ENCODE peak calls at places on chromosome 3, in six cellular contexts. K is NCI-H1436; F is CD4-positive, CD25-positive, alpha-beta regulatory T cell; P is neural crest cell; R is IMR-90; T is central memory CD4-positive, alpha-beta T cell. M is an unnamed sample.

GRCh38 chr3:16227566-16227965 is 37.2 kb downstream of the DPH3 start:
- DNase-seq in T (no peak), R (no peak), K (no peak), F (no peak), P (no peak), M (no peak)

GRCh38 chr3:51243919-51244318 is 141.2 kb upstream of the MANF start:
- DNase-seq in P (no peak), T (no peak), K (no peak), R (no peak), F (no peak), M (no peak)

GRCh38 chr3:158104346-158105020 is 1.7 kb downstream of the SHOX2 start:
- DNase-seq in R (no peak), T (no peak), F (no peak), P (no peak), K (no peak), M (no peak)

GRCh38 chr3:42185044-42185443 is 80.9 kb downstream of the CCK start:
- DNase-seq in T (no peak), R (peak; percentile 79), K (no peak), P (no peak), F (no peak), M (no peak)

GRCh38 chr3:15844889-15845288 is 47.1 kb upstream of the ANKRD28 start:
- DNase-seq in T (no peak), F (no peak), R (no peak), P (no peak), K (no peak), M (no peak)

GRCh38 chr3:170961616-170962400 is 53.4 kb upstream of the EIF5A2 start:
- DNase-seq in K (peak; percentile 32), T (no peak), F (peak; percentile 12), R (peak; percentile 54), P (peak; percentile 8), M (peak; percentile 4)

GRCh38 chr3:43627360-43627759 is 5.5 kb upstream of the ANO10 start:
- DNase-seq in P (no peak), T (peak; percentile 3), K (no peak), F (no peak), R (no peak), M (no peak)

GRCh38 chr3:13628841-13629551 is 80.1 kb downstream of the FBLN2 start:
- DNase-seq in K (no peak), F (no peak), T (no peak), P (no peak), R (no peak), M (no peak)

GRCh38 chr3:106333911-106334618 is 465.3 kb upstream of the CBLB start:
- DNase-seq in T (peak; percentile 19), K (no peak), F (no peak), R (peak; percentile 75), P (no peak), M (peak; percentile 45)

GRCh38 chr3:122030381-122031122 is 8.5 kb upstream of the ILDR1 start:
- DNase-seq in T (no peak), F (no peak), P (no peak), R (peak; percentile 41), K (no peak), M (no peak)

GRCh38 chr3:124639406-124640237 is 90.6 kb upstream of the UMPS start:
- DNase-seq in T (peak; percentile 17), K (no peak), R (no peak), P (no peak), F (peak; percentile 12), M (no peak)

GRCh38 chr3:164550857-164551256 is 527.4 kb downstream of the SI start:
- DNase-seq in K (no peak), R (no peak), T (no peak), P (no peak), F (no peak), M (no peak)

GRCh38 chr3:89179355-89179997 is 72.1 kb downstream of the EPHA3 start:
- DNase-seq in P (no peak), T (no peak), K (no peak), F (no peak), R (no peak), M (no peak)

GRCh38 chr3:64381369-64381768 is 156.1 kb upstream of the PRICKLE2 start:
- DNase-seq in R (no peak), T (no peak), F (no peak), K (no peak), P (no peak), M (no peak)

GRCh38 chr3:52093751-52094525 is 37.6 kb upstream of the DUSP7 start:
- DNase-seq in F (no peak), K (no peak), R (peak; percentile 61), T (no peak), P (no peak), M (no peak)

GRCh38 chr3:197996855-197997254 is 36.8 kb downstream of the LMLN start:
- DNase-seq in K (no peak), R (no peak), T (no peak), P (no peak), F (no peak), M (no peak)

GRCh38 chr3:140128217-140129137 is 193.5 kb downstream of the CLSTN2 start:
- DNase-seq in R (peak; percentile 11), P (peak; percentile 8), K (no peak), T (no peak), F (no peak), M (no peak)

GRCh38 chr3:39064646-39065045 is 12.8 kb downstream of the WDR48 start:
- DNase-seq in T (no peak), P (no peak), F (no peak), R (peak; percentile 63), K (no peak), M (no peak)

GRCh38 chr3:13077431-13078157 is 4.4 kb upstream of the IQSEC1 start:
- DNase-seq in T (no peak), R (no peak), F (no peak), K (peak; percentile 51), P (no peak), M (no peak)

GRCh38 chr3:156206157-156206556 is 85.8 kb downstream of the KCNAB1 start:
- DNase-seq in T (no peak), F (no peak), R (peak; percentile 17), K (no peak), P (no peak), M (no peak)

GRCh38 chr3:69442771-69443197 is 56.9 kb upstream of the FRMD4B start:
- DNase-seq in R (no peak), F (no peak), K (no peak), P (no peak), T (no peak), M (peak; percentile 55)

GRCh38 chr3:126969586-126969985 is 13.3 kb upstream of the PLXNA1 start:
- DNase-seq in R (peak; percentile 59), P (no peak), T (no peak), F (no peak), K (no peak), M (no peak)

GRCh38 chr3:187066228-187066995 is 72.9 kb downstream of the RPL39L start:
- DNase-seq in T (peak; percentile 54), F (peak; percentile 40), R (peak; percentile 11), P (no peak), K (peak; percentile 31), M (no peak)

GRCh38 chr3:50251220-50251619 is 15.2 kb downstream of the GNAI2 start:
- DNase-seq in F (no peak), T (no peak), R (peak; percentile 94), P (no peak), K (no peak), M (no peak)

GRCh38 chr3:175070946-175071345 is 211.8 kb downstream of the NAALADL2 start:
- DNase-seq in K (no peak), P (no peak), F (no peak), T (no peak), R (no peak), M (no peak)

GRCh38 chr3:11539677-11540076 is 104.0 kb downstream of the VGLL4 start:
- DNase-seq in R (no peak), F (no peak), P (no peak), K (no peak), T (no peak), M (no peak)

GRCh38 chr3:132556467-132557159 is 40.5 kb upstream of the ACKR4 start:
- DNase-seq in R (no peak), P (no peak), K (no peak), T (no peak), F (no peak), M (no peak)